ENCODE peak calls at places on chromosomes 13 and 19, in ten cellular contexts. A is aorta; G is body of pancreas; L is left lung; H is PC-9; Z is tibial artery; M is mesenchymal stem cell; I is CD8-positive, alpha-beta T cell; W is mammary epithelial cell; J is upper lobe of left lung. U is an unnamed sample. For H3K4me1 and H3K27me3, the result is how much of the 10 kb centered on the place peaks cover.

GRCh38 chr13:46831588-46832194 is 34.7 kb upstream of the ESD start:
- DNase-seq in H (no peak), I (no peak), W (peak), G (peak), Z (no peak), A (no peak), M (peak), L (no peak), J (no peak), U (no peak)

GRCh38 chr13:77521595-77522367 is 13.7 kb upstream of the SCEL start:
- DNase-seq in W (peak), L (peak), A (no peak), M (no peak), H (peak), Z (no peak), I (no peak), J (no peak), G (no peak), U (no peak)

GRCh38 chr13:83752141-83752540 is 130.1 kb downstream of the SLITRK1 start:
- DNase-seq in M (peak), J (no peak), L (no peak), H (peak), G (no peak), I (no peak), A (no peak), W (peak), Z (no peak), U (peak)

GRCh38 chr13:51066091-51066831 is 44.8 kb downstream of the C13orf42 start:
- DNase-seq in L (no peak), M (peak), I (no peak), G (no peak), Z (no peak), W (peak), H (no peak), A (no peak), J (no peak), U (peak)

GRCh38 chr19:49355890-49356289 is 6.3 kb downstream of the TEAD2 start:
- DNase-seq in Z (no peak), M (no peak), I (no peak), A (no peak), J (peak), L (peak), G (no peak), H (no peak), W (no peak), U (no peak)

GRCh38 chr19:29523568-29523967 is 2.2 kb upstream of the VSTM2B start:
- DNase-seq in G (no peak), W (no peak), I (no peak), H (no peak), A (no peak), Z (no peak), J (no peak), L (no peak), M (no peak), U (no peak)

GRCh38 chr19:46381346-46381745 is 32.0 kb downstream of the CCDC8 start:
- DNase-seq in L (no peak), G (no peak), M (no peak), I (no peak), W (no peak), A (no peak), Z (no peak), J (no peak), H (no peak), U (no peak)

GRCh38 chr19:51440846-51441409 is 17.3 kb downstream of the SIGLEC8 start:
- DNase-seq in Z (no peak), A (no peak), W (no peak), I (peak), G (no peak), J (no peak), L (no peak), M (no peak), H (no peak), U (no peak)

GRCh38 chr13:113560645-113561416 is 23.7 kb upstream of the TFDP1 start:
- DNase-seq in H (no peak), W (no peak), I (no peak), A (no peak), J (no peak), M (no peak), L (peak), Z (no peak), G (no peak), U (no peak)

GRCh38 chr19:13902993-13903555 is 2.8 kb downstream of the BRME1 start:
- DNase-seq in H (no peak), J (no peak), I (no peak), M (peak), L (no peak), W (no peak), A (no peak), Z (no peak), G (no peak), U (no peak)

GRCh38 chr13:76764916-76765315 is 121.3 kb downstream of the KCTD12 start:
- DNase-seq in L (no peak), W (no peak), M (no peak), H (no peak), Z (no peak), I (no peak), G (no peak), J (no peak), A (no peak), U (no peak)

GRCh38 chr13:110138009-110138699 is 168.8 kb downstream of the COL4A1 start:
- DNase-seq in A (peak), J (peak), Z (peak), W (peak), L (peak), M (peak), I (no peak), H (peak), G (peak), U (peak)

GRCh38 chr19:44954278-44954648 is 917 bp upstream of the CLPTM1 start:
- DNase-seq in W (no peak), A (no peak), L (no peak), G (no peak), M (no peak), Z (no peak), H (no peak), J (no peak), I (no peak), U (no peak)

GRCh38 chr19:44958090-44958489 is 2.9 kb downstream of the CLPTM1 start:
- DNase-seq in H (no peak), I (no peak), J (no peak), A (no peak), W (no peak), M (no peak), G (no peak), Z (no peak), L (no peak), U (no peak)

GRCh38 chr19:44959691-44960090 is 4.5 kb downstream of the CLPTM1 start:
- DNase-seq in M (no peak), Z (no peak), L (no peak), G (no peak), A (no peak), I (no peak), W (no peak), H (no peak), J (no peak), U (no peak)

GRCh38 chr19:44954649-44955499 is at the start of gene CLPTM1:
- DNase-seq in Z (peak), M (peak), H (peak), I (peak), A (peak), G (peak), J (peak), L (peak), W (peak), U (peak)

GRCh38 chr19:44955500-44956439 is 590 bp downstream of the CLPTM1 start:
- DNase-seq in H (no peak), G (no peak), J (no peak), A (no peak), I (no peak), W (no peak), M (peak), L (no peak), Z (no peak), U (no peak)
- H3K4me1 ChIP-seq in H (under half), G (half or more), J (under half), A (under half), I (under half), W (under half), M (under half), L (under half), Z (under half), U (under half)

DNA sequence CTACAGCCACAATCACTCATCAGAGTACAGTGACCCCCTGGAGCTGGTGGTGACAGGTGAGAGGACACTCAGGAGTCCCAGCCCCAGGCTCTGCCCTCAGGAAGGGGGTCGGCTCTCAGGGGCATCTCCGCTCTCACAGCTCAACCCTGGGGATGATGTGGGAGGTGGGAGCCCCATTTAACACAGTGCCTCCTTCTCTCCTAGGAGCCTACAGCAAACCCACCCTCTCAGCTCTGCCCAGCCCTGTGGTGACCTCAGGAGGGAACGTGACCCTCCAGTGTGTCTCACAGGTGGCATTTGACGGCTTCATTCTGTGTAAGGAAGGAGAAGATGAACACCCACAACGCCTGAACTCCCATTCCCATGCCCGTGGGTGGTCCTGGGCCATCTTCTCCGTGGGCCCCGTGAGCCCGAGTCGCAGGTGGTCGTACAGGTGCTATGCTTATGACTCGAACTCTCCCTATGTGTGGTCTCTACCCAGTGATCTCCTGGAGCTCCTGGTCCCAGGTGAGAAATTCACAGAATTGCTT is 1.0 kb downstream of the LILRA2 start:
- DNase-seq in L (no peak), J (no peak), M (no peak), Z (no peak), A (no peak), W (no peak), H (no peak), G (no peak), I (no peak), U (peak)
- H3K27me3 ChIP-seq in L (under half), J (under half), M (under half), Z (under half), A (under half), W (under half), H (half or more), G (under half), I (under half), U (under half)

GRCh38 chr19:3066482-3067049 is 4.3 kb upstream of the TLE5 start:
- DNase-seq in L (no peak), W (no peak), H (no peak), Z (no peak), A (no peak), J (no peak), I (no peak), G (no peak), M (no peak), U (no peak)
- H3K4me1 ChIP-seq in L (under half), W (under half), H (under half), Z (under half), A (under half), J (under half), I (under half), G (under half), M (under half), U (half or more)

GRCh38 chr19:6875218-6875617 is 12.2 kb upstream of the ADGRE1 start:
- DNase-seq in J (no peak), W (no peak), G (no peak), H (no peak), Z (no peak), M (no peak), L (no peak), I (no peak), A (no peak), U (no peak)

GRCh38 chr19:6873708-6874431 is 13.5 kb upstream of the ADGRE1 start:
- DNase-seq in M (no peak), I (no peak), A (no peak), H (no peak), J (no peak), G (no peak), L (no peak), Z (no peak), W (no peak), U (no peak)

GRCh38 chr19:6877766-6878165 is 9.6 kb upstream of the ADGRE1 start:
- DNase-seq in Z (no peak), L (no peak), A (no peak), H (no peak), W (no peak), I (no peak), M (no peak), G (no peak), J (no peak), U (no peak)

DNA sequence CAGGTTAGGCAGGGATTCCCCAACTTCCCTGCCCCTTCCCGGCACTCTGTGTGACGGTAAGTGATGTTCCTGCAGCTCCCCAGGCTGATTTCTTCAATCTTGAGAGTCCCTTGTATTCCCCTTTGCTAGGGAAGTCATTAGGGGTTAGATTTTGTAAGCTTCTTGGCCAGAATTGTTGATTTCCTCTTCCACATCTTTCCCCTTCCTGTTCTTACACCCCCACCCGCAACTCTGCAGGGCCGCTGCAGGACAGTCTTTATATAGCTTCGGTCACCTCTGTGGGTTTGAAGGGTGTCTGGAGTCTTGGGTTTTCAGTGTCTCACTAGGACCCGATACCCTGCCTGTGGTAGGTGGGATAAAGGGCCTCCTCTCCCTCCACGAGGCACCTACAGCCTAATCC is 10.6 kb upstream of the ADGRE1 start:
- DNase-seq in W (no peak), H (no peak), L (no peak), A (no peak), J (no peak), G (no peak), M (no peak), Z (no peak), I (no peak), U (no peak)
- H3K27me3 ChIP-seq in W (under half), H (under half), L (under half), A (under half), J (under half), G (under half), M (under half), Z (under half), I (under half), U (under half)

GRCh38 chr19:36115453-36116343 is at the start of gene TBCB:
- DNase-seq in W (no peak), A (peak), I (peak), L (peak), Z (peak), G (no peak), M (peak), J (peak), H (no peak), U (peak)
- H3K4me1 ChIP-seq in W (under half), A (under half), I (under half), L (under half), Z (under half), G (under half), M (under half), J (under half), H (under half), U (under half)

DNA sequence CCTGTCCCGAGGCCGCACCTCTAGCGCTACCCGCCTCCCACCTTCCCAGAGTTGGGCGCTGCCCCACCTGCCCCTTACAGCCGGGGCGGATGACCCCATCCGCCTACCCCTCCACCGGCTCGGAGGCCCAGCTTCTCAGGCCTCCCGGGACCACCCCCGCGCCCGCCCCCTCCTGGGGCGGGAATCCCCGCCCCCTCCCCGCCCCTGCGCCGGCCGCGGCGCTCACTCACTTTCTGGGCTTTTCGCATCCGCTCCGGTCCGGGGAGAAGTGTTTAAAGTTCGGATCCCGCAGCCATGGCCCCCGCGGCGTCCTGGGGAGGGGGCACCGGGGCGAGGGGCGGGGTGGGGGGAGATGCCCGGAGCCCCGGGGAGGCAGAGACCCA is 448 bp downstream of the ERFL start:
- DNase-seq in I (peak), G (no peak), J (peak), W (no peak), A (no peak), L (no peak), M (no peak), Z (no peak), H (no peak), U (no peak)
- H3K27me3 ChIP-seq in I (under half), G (under half), J (under half), W (under half), A (under half), L (under half), M (half or more), Z (half or more), H (half or more), U (half or more)

GRCh38 chr19:42281175-42282035 is 12.4 kb downstream of the CIC start:
- DNase-seq in J (peak), H (no peak), Z (peak), G (peak), L (no peak), I (no peak), W (peak), A (peak), M (peak), U (peak)

GRCh38 chr19:42280761-42281174 is 11.7 kb downstream of the CIC start:
- DNase-seq in J (no peak), Z (peak), A (peak), W (no peak), I (no peak), G (no peak), H (no peak), L (no peak), M (peak), U (no peak)

GRCh38 chr19:42282810-42283247 is 13.8 kb downstream of the CIC start:
- DNase-seq in H (no peak), Z (no peak), I (no peak), M (no peak), A (no peak), G (no peak), W (no peak), L (no peak), J (no peak), U (no peak)

GRCh38 chr19:42283248-42284065 is 14.4 kb downstream of the CIC start:
- DNase-seq in L (peak), H (peak), W (peak), Z (peak), I (peak), A (peak), J (peak), M (peak), G (peak), U (peak)

GRCh38 chr19:42282036-42282762 is 13.1 kb downstream of the CIC start:
- DNase-seq in W (no peak), Z (no peak), A (no peak), G (peak), L (no peak), M (peak), J (no peak), H (no peak), I (no peak), U (peak)
- H3K4me1 ChIP-seq in W (half or more), Z (under half), A (under half), G (half or more), L (half or more), M (half or more), J (half or more), H (under half), I (under half), U (half or more)

GRCh38 chr19:42389899-42390298 is at the start of gene CNFN:
- DNase-seq in M (no peak), G (no peak), H (no peak), W (no peak), Z (no peak), I (no peak), A (no peak), J (no peak), L (no peak), U (no peak)

GRCh38 chr19:42392165-42392564 is 2.1 kb upstream of the CNFN start:
- DNase-seq in I (no peak), A (no peak), M (no peak), H (no peak), W (no peak), G (no peak), J (no peak), L (no peak), Z (no peak), U (no peak)

GRCh38 chr19:42388851-42389489 is 1.1 kb downstream of the CNFN start:
- DNase-seq in J (no peak), W (no peak), Z (no peak), M (no peak), A (no peak), G (no peak), L (no peak), H (no peak), I (no peak), U (no peak)

DNA sequence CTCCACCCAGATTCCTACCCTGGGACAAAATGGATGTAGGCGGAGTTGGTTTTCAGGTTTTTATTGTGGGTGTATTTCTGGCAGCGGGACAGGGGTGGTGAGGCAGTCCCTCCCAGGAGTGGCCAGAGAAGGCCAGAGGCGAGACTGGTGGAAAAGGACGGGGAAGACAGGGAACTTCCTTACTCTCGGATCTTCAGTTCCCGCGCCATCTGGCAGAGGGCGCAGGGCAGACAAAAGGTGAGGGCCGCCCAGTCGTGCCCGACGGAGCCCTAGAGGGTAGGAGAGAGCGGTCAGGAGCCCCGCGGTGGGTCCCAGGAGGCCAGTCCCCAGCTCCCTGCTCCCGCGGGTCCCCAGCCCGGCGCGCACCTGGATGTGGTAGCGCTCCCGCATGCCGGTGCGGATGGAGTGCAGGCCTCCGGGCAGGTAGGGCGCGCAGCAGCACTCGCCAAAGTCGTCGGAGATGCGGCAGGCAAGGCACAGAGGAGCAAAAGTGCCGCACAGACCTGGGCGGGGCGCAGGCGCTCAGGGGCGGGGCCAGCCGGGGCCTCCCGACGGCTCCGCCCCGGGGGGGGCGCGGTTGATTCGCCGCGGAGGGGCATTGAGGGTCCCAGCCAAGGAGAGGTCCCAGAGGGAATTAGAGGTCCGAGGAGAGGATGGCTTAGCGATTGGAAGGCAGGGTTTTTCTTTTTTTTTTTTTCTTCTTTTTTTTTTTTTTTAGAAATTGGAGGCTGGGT is 3.0 kb downstream of the CNFN start:
- DNase-seq in A (peak), I (peak), M (peak), L (peak), Z (peak), G (peak), H (peak), J (peak), W (peak), U (peak)
- H3K27me3 ChIP-seq in A (under half), I (under half), M (under half), L (under half), Z (half or more), G (under half), H (under half), J (under half), W (under half), U (under half)

U was measured in SJSA1.